ENCODE peak calls at places on chromosomes 3 and 15, in ten cellular contexts. One of them, this sample, is unnamed. For H3K9me3, the result is how much of the 10 kb centered on the place peaks cover.

GRCh38 chr3:15726043-15726442 is 71.7 kb downstream of the ANKRD28 start:
- DNase-seq in endodermal cell: no peak
- DNase-seq in MG63: no peak
- DNase-seq in HAP-1: no peak
- DNase-seq in endothelial cell of umbilical vein: no peak
- DNase-seq in tibial artery: no peak
- DNase-seq in heart right ventricle: no peak
- DNase-seq in SJSA1: no peak
- DNase-seq in thyroid gland: no peak
- DNase-seq in IMR-90: peak
- DNase-seq in this sample: no peak

GRCh38 chr3:40044487-40044886 is 235.1 kb downstream of the MYRIP start:
- DNase-seq in tibial artery: no peak
- DNase-seq in HAP-1: no peak
- DNase-seq in SJSA1: peak
- DNase-seq in thyroid gland: no peak
- DNase-seq in endothelial cell of umbilical vein: no peak
- DNase-seq in MG63: peak
- DNase-seq in endodermal cell: no peak
- DNase-seq in heart right ventricle: no peak
- DNase-seq in IMR-90: no peak
- DNase-seq in this sample: no peak

GRCh38 chr3:36212291-36212690 is 168.0 kb upstream of the STAC start:
- DNase-seq in SJSA1: no peak
- DNase-seq in MG63: peak
- DNase-seq in HAP-1: no peak
- DNase-seq in thyroid gland: no peak
- DNase-seq in endothelial cell of umbilical vein: no peak
- DNase-seq in heart right ventricle: no peak
- DNase-seq in endodermal cell: no peak
- DNase-seq in tibial artery: no peak
- DNase-seq in IMR-90: no peak
- DNase-seq in this sample: no peak

GRCh38 chr3:62873672-62874397 is 1.4 kb downstream of the CADPS start:
- DNase-seq in SJSA1: no peak
- DNase-seq in endothelial cell of umbilical vein: no peak
- DNase-seq in HAP-1: peak
- DNase-seq in heart right ventricle: peak
- DNase-seq in IMR-90: no peak
- DNase-seq in tibial artery: no peak
- DNase-seq in endodermal cell: peak
- DNase-seq in thyroid gland: peak
- DNase-seq in MG63: peak
- DNase-seq in this sample: peak

GRCh38 chr3:123096701-123097100 is 29.9 kb downstream of the PDIA5 start:
- DNase-seq in HAP-1: no peak
- DNase-seq in heart right ventricle: peak
- DNase-seq in tibial artery: peak
- DNase-seq in thyroid gland: peak
- DNase-seq in endothelial cell of umbilical vein: no peak
- DNase-seq in IMR-90: peak
- DNase-seq in SJSA1: no peak
- DNase-seq in endodermal cell: no peak
- DNase-seq in MG63: peak
- DNase-seq in this sample: no peak

GRCh38 chr3:102354818-102355515 is 79.8 kb upstream of the ZPLD1 start:
- DNase-seq in thyroid gland: no peak
- DNase-seq in endodermal cell: no peak
- DNase-seq in SJSA1: peak
- DNase-seq in tibial artery: no peak
- DNase-seq in HAP-1: no peak
- DNase-seq in endothelial cell of umbilical vein: peak
- DNase-seq in heart right ventricle: no peak
- DNase-seq in IMR-90: peak
- DNase-seq in MG63: no peak
- DNase-seq in this sample: no peak

GRCh38 chr15:97459771-97460170 is 500.7 kb upstream of the ARRDC4 start:
- DNase-seq in SJSA1: no peak
- DNase-seq in endothelial cell of umbilical vein: no peak
- DNase-seq in HAP-1: no peak
- DNase-seq in MG63: peak
- DNase-seq in thyroid gland: no peak
- DNase-seq in endodermal cell: no peak
- DNase-seq in IMR-90: no peak
- DNase-seq in heart right ventricle: no peak
- DNase-seq in tibial artery: no peak
- DNase-seq in this sample: no peak

GRCh38 chr3:190306513-190307163 is 15.6 kb downstream of the CLDN1 start:
- DNase-seq in SJSA1: no peak
- DNase-seq in heart right ventricle: no peak
- DNase-seq in thyroid gland: no peak
- DNase-seq in endodermal cell: no peak
- DNase-seq in MG63: no peak
- DNase-seq in IMR-90: peak
- DNase-seq in tibial artery: no peak
- DNase-seq in endothelial cell of umbilical vein: no peak
- DNase-seq in HAP-1: no peak
- DNase-seq in this sample: no peak

GRCh38 chr3:7875858-7876442 is 625.7 kb upstream of the LMCD1 start:
- DNase-seq in SJSA1: no peak
- DNase-seq in thyroid gland: no peak
- DNase-seq in tibial artery: no peak
- DNase-seq in endodermal cell: no peak
- DNase-seq in MG63: no peak
- DNase-seq in HAP-1: no peak
- DNase-seq in heart right ventricle: no peak
- DNase-seq in endothelial cell of umbilical vein: peak
- DNase-seq in IMR-90: no peak
- DNase-seq in this sample: no peak

GRCh38 chr3:7877312-7877711 is 624.3 kb upstream of the LMCD1 start:
- DNase-seq in IMR-90: no peak
- DNase-seq in tibial artery: no peak
- DNase-seq in SJSA1: no peak
- DNase-seq in endodermal cell: no peak
- DNase-seq in endothelial cell of umbilical vein: no peak
- DNase-seq in thyroid gland: no peak
- DNase-seq in heart right ventricle: no peak
- DNase-seq in MG63: no peak
- DNase-seq in HAP-1: no peak
- DNase-seq in this sample: no peak

GRCh38 chr3:7879572-7879971 is 622.1 kb upstream of the LMCD1 start:
- DNase-seq in endothelial cell of umbilical vein: no peak
- DNase-seq in endodermal cell: no peak
- DNase-seq in IMR-90: no peak
- DNase-seq in heart right ventricle: no peak
- DNase-seq in thyroid gland: no peak
- DNase-seq in tibial artery: no peak
- DNase-seq in SJSA1: no peak
- DNase-seq in HAP-1: no peak
- DNase-seq in MG63: no peak
- DNase-seq in this sample: no peak

GRCh38 chr3:7876741-7877297 is 624.8 kb upstream of the LMCD1 start:
- DNase-seq in HAP-1: no peak
- DNase-seq in thyroid gland: no peak
- DNase-seq in MG63: no peak
- DNase-seq in heart right ventricle: no peak
- DNase-seq in endothelial cell of umbilical vein: peak
- DNase-seq in SJSA1: no peak
- DNase-seq in tibial artery: no peak
- DNase-seq in endodermal cell: no peak
- DNase-seq in IMR-90: no peak
- DNase-seq in this sample: no peak

DNA sequence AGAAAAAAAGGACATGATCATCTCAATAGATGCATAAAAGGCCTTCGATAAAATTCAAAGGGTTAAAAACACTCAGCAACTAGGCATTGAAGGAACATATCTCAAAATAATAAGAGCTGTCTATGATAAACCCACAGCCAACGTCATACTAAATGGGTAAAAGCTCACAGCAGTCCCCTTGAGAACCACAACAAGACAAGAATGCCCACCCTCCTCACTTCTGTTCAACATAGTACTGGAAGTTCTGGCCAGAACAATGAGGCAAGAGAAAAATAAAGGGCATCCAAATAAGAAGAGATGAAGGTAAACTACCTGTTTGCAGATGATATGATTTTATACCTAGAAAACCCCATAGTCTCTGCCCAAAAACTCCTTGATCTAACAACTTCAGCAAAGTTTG is 619.7 kb upstream of the LMCD1 start:
- DNase-seq in heart right ventricle: no peak
- DNase-seq in endothelial cell of umbilical vein: no peak
- DNase-seq in MG63: no peak
- DNase-seq in IMR-90: no peak
- DNase-seq in endodermal cell: no peak
- DNase-seq in HAP-1: no peak
- DNase-seq in SJSA1: no peak
- DNase-seq in tibial artery: no peak
- DNase-seq in thyroid gland: no peak
- DNase-seq in this sample: no peak
- H3K9me3 ChIP-seq in heart right ventricle: under half
- H3K9me3 ChIP-seq in endothelial cell of umbilical vein: under half
- H3K9me3 ChIP-seq in MG63: under half
- H3K9me3 ChIP-seq in IMR-90: under half
- H3K9me3 ChIP-seq in endodermal cell: under half
- H3K9me3 ChIP-seq in HAP-1: under half
- H3K9me3 ChIP-seq in SJSA1: under half
- H3K9me3 ChIP-seq in tibial artery: under half
- H3K9me3 ChIP-seq in thyroid gland: under half
- H3K9me3 ChIP-seq in this sample: under half

GRCh38 chr15:78979456-78980320 is 34.8 kb upstream of the CTSH start:
- DNase-seq in IMR-90: peak
- DNase-seq in MG63: peak
- DNase-seq in tibial artery: no peak
- DNase-seq in thyroid gland: peak
- DNase-seq in endodermal cell: peak
- DNase-seq in SJSA1: peak
- DNase-seq in heart right ventricle: peak
- DNase-seq in HAP-1: peak
- DNase-seq in endothelial cell of umbilical vein: peak
- DNase-seq in this sample: peak

GRCh38 chr15:78984041-78984440 is 39.2 kb upstream of the CTSH start:
- DNase-seq in HAP-1: no peak
- DNase-seq in endodermal cell: no peak
- DNase-seq in heart right ventricle: no peak
- DNase-seq in tibial artery: no peak
- DNase-seq in endothelial cell of umbilical vein: no peak
- DNase-seq in SJSA1: no peak
- DNase-seq in MG63: no peak
- DNase-seq in IMR-90: no peak
- DNase-seq in thyroid gland: no peak
- DNase-seq in this sample: no peak

GRCh38 chr15:78981532-78982313 is 36.9 kb upstream of the CTSH start:
- DNase-seq in thyroid gland: no peak
- DNase-seq in HAP-1: no peak
- DNase-seq in SJSA1: no peak
- DNase-seq in endodermal cell: no peak
- DNase-seq in MG63: no peak
- DNase-seq in IMR-90: no peak
- DNase-seq in endothelial cell of umbilical vein: no peak
- DNase-seq in heart right ventricle: no peak
- DNase-seq in tibial artery: no peak
- DNase-seq in this sample: peak

GRCh38 chr15:78985859-78986470 is 41.1 kb upstream of the CTSH start:
- DNase-seq in heart right ventricle: no peak
- DNase-seq in SJSA1: no peak
- DNase-seq in HAP-1: no peak
- DNase-seq in endothelial cell of umbilical vein: no peak
- DNase-seq in endodermal cell: no peak
- DNase-seq in IMR-90: no peak
- DNase-seq in thyroid gland: no peak
- DNase-seq in MG63: no peak
- DNase-seq in tibial artery: no peak
- DNase-seq in this sample: no peak

GRCh38 chr15:78983146-78983918 is 38.5 kb upstream of the CTSH start:
- DNase-seq in MG63: no peak
- DNase-seq in heart right ventricle: no peak
- DNase-seq in HAP-1: no peak
- DNase-seq in endothelial cell of umbilical vein: no peak
- DNase-seq in tibial artery: no peak
- DNase-seq in SJSA1: no peak
- DNase-seq in endodermal cell: no peak
- DNase-seq in IMR-90: no peak
- DNase-seq in thyroid gland: no peak
- DNase-seq in this sample: no peak
- H3K9me3 ChIP-seq in MG63: under half
- H3K9me3 ChIP-seq in heart right ventricle: under half
- H3K9me3 ChIP-seq in HAP-1: under half
- H3K9me3 ChIP-seq in endothelial cell of umbilical vein: under half
- H3K9me3 ChIP-seq in tibial artery: under half
- H3K9me3 ChIP-seq in SJSA1: under half
- H3K9me3 ChIP-seq in endodermal cell: under half
- H3K9me3 ChIP-seq in IMR-90: under half
- H3K9me3 ChIP-seq in thyroid gland: under half
- H3K9me3 ChIP-seq in this sample: under half

DNA sequence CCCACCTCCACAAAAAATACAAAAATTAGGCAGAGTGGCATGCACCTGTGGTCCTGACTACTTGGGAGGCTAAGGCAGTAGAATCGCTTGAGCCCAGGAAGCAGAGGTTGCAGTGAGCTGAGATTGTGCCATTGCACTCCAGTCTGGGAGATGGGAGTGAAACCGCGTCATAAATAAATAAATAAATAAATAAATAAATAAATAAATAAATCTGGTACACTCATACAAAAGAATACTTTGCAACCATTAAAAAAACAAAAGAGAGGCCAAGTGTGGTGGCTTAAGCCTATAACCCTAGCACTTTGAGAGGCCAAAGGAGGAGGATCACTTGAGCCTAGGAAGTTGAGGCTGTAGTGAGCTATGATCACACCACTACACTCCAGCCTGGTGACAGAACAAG is 28.0 kb downstream of the MESP1 start:
- DNase-seq in SJSA1: no peak
- DNase-seq in IMR-90: no peak
- DNase-seq in endothelial cell of umbilical vein: no peak
- DNase-seq in HAP-1: no peak
- DNase-seq in thyroid gland: no peak
- DNase-seq in tibial artery: no peak
- DNase-seq in heart right ventricle: no peak
- DNase-seq in MG63: no peak
- DNase-seq in endodermal cell: no peak
- DNase-seq in this sample: no peak
- H3K9me3 ChIP-seq in SJSA1: under half
- H3K9me3 ChIP-seq in IMR-90: under half
- H3K9me3 ChIP-seq in endothelial cell of umbilical vein: under half
- H3K9me3 ChIP-seq in HAP-1: under half
- H3K9me3 ChIP-seq in thyroid gland: under half
- H3K9me3 ChIP-seq in tibial artery: under half
- H3K9me3 ChIP-seq in heart right ventricle: under half
- H3K9me3 ChIP-seq in MG63: under half
- H3K9me3 ChIP-seq in endodermal cell: under half
- H3K9me3 ChIP-seq in this sample: under half

DNA sequence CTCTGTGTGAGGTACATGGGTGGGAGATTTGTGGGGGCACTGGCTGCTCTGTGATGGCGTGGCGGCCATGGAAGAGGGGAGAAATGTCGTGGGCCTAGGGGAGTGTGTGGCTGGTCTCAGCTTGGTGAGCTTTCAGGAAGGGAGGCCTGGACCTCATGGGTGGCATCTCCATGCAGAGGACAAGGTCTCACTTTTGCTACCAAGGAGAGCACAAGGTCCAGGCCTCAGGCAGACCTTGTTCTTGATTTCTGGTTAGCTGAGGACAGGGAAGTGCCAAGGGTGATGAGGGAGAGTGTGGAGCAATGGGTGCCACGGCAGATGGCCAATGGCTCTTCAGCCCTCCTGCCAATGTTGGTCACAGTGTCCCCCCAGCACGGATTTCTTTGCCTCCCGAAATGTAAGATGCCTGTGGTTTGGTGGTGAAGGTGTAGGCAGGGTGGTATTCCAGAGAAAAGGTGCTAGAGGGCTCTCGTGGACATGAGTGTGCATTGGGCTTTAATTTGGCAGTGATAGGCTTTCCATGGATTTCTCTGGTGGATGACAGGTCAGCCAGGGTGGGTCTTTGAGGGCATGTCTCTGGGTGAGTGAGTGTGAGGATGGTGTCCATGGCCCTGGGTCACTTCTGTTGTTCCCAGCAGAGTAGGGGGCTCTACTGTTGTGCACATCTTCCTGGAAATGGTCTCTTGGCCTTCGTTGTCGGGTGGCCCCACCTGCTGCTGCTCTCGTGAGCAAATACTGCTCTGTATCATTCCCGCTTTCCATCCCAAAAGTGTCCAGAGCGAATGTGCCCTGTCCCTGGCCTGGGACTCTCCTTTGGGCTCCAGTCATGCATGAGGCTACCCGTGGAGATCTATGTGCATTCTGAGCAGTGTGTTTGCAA is 108.0 kb downstream of the SNRPN start:
- DNase-seq in MG63: no peak
- DNase-seq in endothelial cell of umbilical vein: no peak
- DNase-seq in HAP-1: no peak
- DNase-seq in IMR-90: no peak
- DNase-seq in thyroid gland: no peak
- DNase-seq in tibial artery: peak
- DNase-seq in SJSA1: no peak
- DNase-seq in endodermal cell: peak
- DNase-seq in heart right ventricle: no peak
- DNase-seq in this sample: no peak
- H3K9me3 ChIP-seq in MG63: under half
- H3K9me3 ChIP-seq in endothelial cell of umbilical vein: half or more
- H3K9me3 ChIP-seq in HAP-1: under half
- H3K9me3 ChIP-seq in IMR-90: half or more
- H3K9me3 ChIP-seq in thyroid gland: under half
- H3K9me3 ChIP-seq in tibial artery: half or more
- H3K9me3 ChIP-seq in SJSA1: half or more
- H3K9me3 ChIP-seq in endodermal cell: half or more
- H3K9me3 ChIP-seq in heart right ventricle: under half
- H3K9me3 ChIP-seq in this sample: under half

This sample was measured in SJCRH30.